ENCODE peak calls at places on chromosomes 1 and 21, in four cellular contexts. N is sigmoid colon, U is suprapubic skin, W is astrocyte. O is an unnamed sample. For H3K4me1 and H3K27me3, the result is how much of the 10 kb centered on the place peaks cover.

GRCh38 chr1:191575180-191575579 is 583.1 kb upstream of the RGS18 start:
- DNase-seq in U (no peak), W (peak), N (no peak), O (no peak)

GRCh38 chr1:116881879-116882520 is 27.7 kb upstream of the PTGFRN start:
- DNase-seq in W (peak), N (peak), U (peak), O (no peak)

GRCh38 chr1:9128520-9129371 is at the start of gene GPR157:
- DNase-seq in W (peak), N (peak), U (peak), O (peak)

GRCh38 chr1:19514391-19514831 is 29.1 kb upstream of the CAPZB start:
- DNase-seq in W (no peak), U (no peak), N (peak), O (no peak)

GRCh38 chr1:85459274-85459673 is 5.7 kb downstream of the DDAH1 start:
- DNase-seq in N (no peak), U (no peak), W (no peak), O (no peak)

GRCh38 chr1:22670352-22670964 is 17.4 kb downstream of the C1QB start:
- DNase-seq in N (no peak), W (no peak), U (no peak), O (no peak)

GRCh38 chr1:221829327-221830011 is 87.6 kb upstream of the DUSP10 start:
- DNase-seq in W (peak), N (no peak), U (no peak), O (peak)

GRCh38 chr21:44510508-44511218 is 29.3 kb downstream of the KRTAP10-1 start:
- DNase-seq in W (no peak), N (no peak), U (no peak), O (peak)

GRCh38 chr1:179753061-179753460 is 10.0 kb downstream of the FAM163A start:
- DNase-seq in U (no peak), W (peak), N (no peak), O (no peak)

GRCh38 chr1:44802306-44803061 is 2.3 kb downstream of the PLK3 start:
- DNase-seq in U (peak), N (no peak), W (no peak), O (no peak)

GRCh38 chr1:101907264-101907663 is 89.5 kb downstream of the OLFM3 start:
- DNase-seq in W (no peak), N (no peak), U (no peak), O (no peak)

GRCh38 chr21:43925096-43925481 is 60.1 kb downstream of the AGPAT3 start:
- DNase-seq in N (peak), W (no peak), U (no peak), O (no peak)

GRCh38 chr1:10888791-10889627 is 92.6 kb upstream of the CASZ1 start:
- DNase-seq in U (no peak), W (no peak), N (no peak), O (no peak)

GRCh38 chr1:233759665-233760064 is 144.8 kb upstream of the SLC35F3 start:
- DNase-seq in W (no peak), N (no peak), U (no peak), O (no peak)

GRCh38 chr1:147177611-147178370 is 5.5 kb upstream of the PRKAB2 start:
- DNase-seq in W (peak), U (no peak), N (no peak), O (no peak)

GRCh38 chr1:230909974-230910754 is 41.8 kb upstream of the C1orf198 start:
- DNase-seq in N (peak), U (no peak), W (no peak), O (no peak)

GRCh38 chr1:172342584-172343245 is 77.8 kb upstream of the C1orf105 start:
- DNase-seq in W (peak), N (no peak), U (no peak), O (no peak)

GRCh38 chr1:86739901-86740507 is 35.6 kb downstream of the SH3GLB1 start:
- DNase-seq in U (no peak), N (no peak), W (no peak), O (peak)

GRCh38 chr1:85330711-85331290 is 54.4 kb upstream of the BCL10 start:
- DNase-seq in U (no peak), N (no peak), W (peak), O (no peak)

DNA sequence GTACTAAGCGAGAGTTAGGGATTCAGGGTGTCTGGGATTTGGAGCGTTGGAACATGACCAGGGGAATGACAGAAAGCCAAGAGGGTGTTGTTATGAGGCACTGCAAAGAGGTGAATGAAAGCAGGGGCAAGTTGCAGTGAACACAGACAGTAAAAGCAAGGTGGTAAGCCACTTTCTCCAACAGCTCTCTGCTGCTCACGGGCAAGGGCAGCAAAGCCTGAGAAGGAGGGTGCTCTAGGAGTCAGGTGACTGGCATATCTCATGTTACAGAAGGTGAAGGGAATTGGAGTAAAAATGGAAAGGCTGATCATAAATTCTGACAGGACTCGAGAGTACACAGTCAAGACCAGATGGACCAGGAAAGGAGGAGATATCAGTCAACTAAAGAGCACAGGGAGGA is 14.5 kb downstream of the VAV3 start:
- DNase-seq in U (no peak), N (no peak), W (no peak), O (no peak)
- H3K4me3 ChIP-seq in U (no peak), N (no peak), W (no peak), O (no peak)

GRCh38 chr1:194374649-194375048 is 1188.2 kb upstream of the B3GALT2 start:
- DNase-seq in U (no peak), W (no peak), N (no peak), O (no peak)
- H3K4me1 ChIP-seq in U (under half), W (under half), N (under half), O (under half)

GRCh38 chr1:34777519-34778321 is 3.3 kb upstream of the GJB3 start:
- DNase-seq in W (no peak), N (peak), U (peak), O (no peak)
- H3K27me3 ChIP-seq in W (under half), N (under half), U (under half), O (under half)

GRCh38 chr1:177631770-177632169 is 338.1 kb downstream of the SEC16B start:
- DNase-seq in N (no peak), W (no peak), U (no peak), O (no peak)
- H3K4me3 ChIP-seq in N (no peak), W (no peak), U (no peak), O (no peak)

DNA sequence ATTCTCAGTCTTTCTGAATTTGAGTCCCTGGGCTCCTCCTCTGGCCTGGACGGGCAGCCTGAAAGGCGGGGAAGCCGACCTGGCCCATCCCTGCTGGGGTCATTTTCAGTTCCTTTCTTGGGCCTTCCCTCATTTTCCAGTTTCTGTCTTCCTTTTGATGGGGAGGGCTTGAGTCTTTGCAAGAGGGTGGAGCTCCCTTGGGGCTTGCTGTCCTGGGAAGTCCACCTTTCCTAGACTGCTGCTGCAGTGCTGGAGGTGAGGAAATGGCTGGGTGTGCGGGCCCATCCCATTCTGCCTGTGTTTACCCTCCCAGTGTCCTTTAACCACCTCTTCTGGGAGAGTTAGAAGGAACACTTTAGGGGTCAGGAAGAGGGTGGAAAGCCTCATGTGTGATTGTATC is 40.4 kb upstream of the SYNC start:
- DNase-seq in U (no peak), N (no peak), W (no peak), O (no peak)
- H3K4me1 ChIP-seq in U (under half), N (under half), W (under half), O (under half)

GRCh38 chr1:197920345-197921117 is 3.4 kb downstream of the LHX9 start:
- DNase-seq in U (no peak), W (no peak), N (no peak), O (peak)
- H3K27me3 ChIP-seq in U (half or more), W (half or more), N (half or more), O (half or more)

GRCh38 chr1:4068076-4068475 is 168.0 kb upstream of the C1orf174 start:
- DNase-seq in W (no peak), N (peak), U (no peak), O (no peak)
- H3K4me3 ChIP-seq in W (no peak), N (no peak), U (no peak), O (no peak)

DNA sequence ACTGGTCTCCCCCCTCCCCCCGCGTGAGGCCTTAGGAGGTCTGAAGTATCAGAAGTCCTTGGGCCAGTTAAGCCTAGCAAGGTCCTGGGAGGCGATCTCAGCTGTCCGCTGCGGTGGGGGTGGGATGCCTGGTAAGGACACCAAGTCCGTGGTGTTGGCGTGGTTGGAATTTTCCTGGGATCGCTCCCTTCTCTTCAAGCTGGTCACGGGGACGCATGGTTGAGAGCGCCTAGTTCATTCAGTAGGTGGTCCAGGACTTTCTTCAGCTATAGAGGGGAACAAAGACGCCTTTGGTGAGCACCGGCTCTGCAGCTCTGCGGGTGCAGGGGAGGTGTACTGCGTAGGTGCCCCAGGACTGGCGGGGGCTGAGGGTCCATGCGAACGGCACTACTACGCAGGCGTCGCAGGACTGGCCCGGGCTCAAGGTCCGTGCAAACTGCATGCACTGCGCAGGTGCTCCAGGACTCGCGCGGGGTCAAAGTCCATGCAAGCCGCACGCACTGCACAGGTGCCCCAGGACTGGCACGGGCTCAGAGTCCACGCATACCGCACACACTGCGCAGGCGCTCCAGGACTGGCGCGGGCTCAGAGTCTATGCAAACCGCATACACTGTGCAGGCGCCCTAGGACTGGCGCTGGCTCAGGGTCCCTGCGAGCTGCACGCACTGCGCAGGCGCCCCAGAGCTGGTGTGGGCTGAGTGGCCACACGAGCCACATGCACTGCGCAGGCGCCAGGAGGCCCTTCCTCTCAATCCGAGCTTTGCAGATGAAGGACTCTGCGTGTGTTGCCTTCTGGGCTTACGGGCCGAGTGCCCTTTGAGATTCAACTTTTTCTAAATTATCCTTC is 36.6 kb upstream of the HMGN1 start:
- DNase-seq in W (peak), N (peak), U (peak), O (peak)
- H3K4me1 ChIP-seq in W (under half), N (under half), U (under half), O (under half)

GRCh38 chr1:166354411-166354810 is 187.6 kb upstream of the FAM78B start:
- DNase-seq in W (no peak), U (no peak), N (no peak), O (no peak)
- H3K27me3 ChIP-seq in W (under half), U (under half), N (under half), O (under half)